ENCODE peak calls at places on chromosomes 3 and 15, in ten cellular contexts. W is stomach; O is Peyer's patch; S is aorta; B is body of pancreas; M is substantia nigra; P is left ventricle myocardium inferior; K is SK-N-SH; C is mammary epithelial cell; T is CD4-positive, alpha-beta T cell. V is an unnamed sample.

GRCh38 chr3:127613406-127613805 is 15.2 kb downstream of the MCM2 start:
- DNase-seq in W (peak), O (no peak), S (peak), B (peak), M (no peak), P (no peak), K (no peak), C (no peak), T (no peak), V (no peak)

GRCh38 chr15:83843511-83843910 is 189.6 kb downstream of the ADAMTSL3 start:
- DNase-seq in W (no peak), O (no peak), S (peak), B (no peak), M (no peak), P (peak), K (no peak), C (peak), T (no peak), V (no peak)

GRCh38 chr3:52372822-52373504 is 56.8 kb downstream of the DNAH1 start:
- DNase-seq in W (peak), O (peak), S (peak), B (no peak), M (no peak), P (peak), K (no peak), C (no peak), T (peak), V (no peak)

GRCh38 chr15:76533995-76534394 is 197.4 kb downstream of the ISL2 start:
- DNase-seq in W (no peak), O (no peak), S (no peak), B (no peak), M (no peak), P (no peak), K (no peak), C (no peak), T (no peak), V (no peak)

GRCh38 chr3:142118911-142119310 is 30.4 kb downstream of the TFDP2 start:
- DNase-seq in W (no peak), O (no peak), S (no peak), B (no peak), M (no peak), P (no peak), K (no peak), C (no peak), T (no peak), V (no peak)

GRCh38 chr3:153624310-153625030 is 462.4 kb downstream of the RAP2B start:
- DNase-seq in W (no peak), O (no peak), S (no peak), B (no peak), M (no peak), P (no peak), K (no peak), C (no peak), T (peak), V (no peak)

GRCh38 chr3:118436863-118437262 is 597.8 kb downstream of the IGSF11 start:
- DNase-seq in W (no peak), O (no peak), S (no peak), B (no peak), M (no peak), P (no peak), K (peak), C (no peak), T (no peak), V (no peak)

GRCh38 chr3:35651456-35651855 is 12.1 kb downstream of the ARPP21 start:
- DNase-seq in W (no peak), O (no peak), S (no peak), B (no peak), M (no peak), P (no peak), K (no peak), C (no peak), T (no peak), V (no peak)

GRCh38 chr15:27509014-27509413 is 538.0 kb downstream of the GABRG3 start:
- DNase-seq in W (no peak), O (no peak), S (no peak), B (no peak), M (no peak), P (no peak), K (no peak), C (no peak), T (no peak), V (no peak)

GRCh38 chr3:127152676-127153505 is 40.0 kb upstream of the PRR23E start:
- DNase-seq in W (peak), O (no peak), S (peak), B (no peak), M (no peak), P (no peak), K (no peak), C (no peak), T (no peak), V (no peak)

GRCh38 chr3:127739347-127740135 is 66.8 kb downstream of the ABTB1 start:
- DNase-seq in W (no peak), O (no peak), S (no peak), B (no peak), M (no peak), P (no peak), K (no peak), C (no peak), T (no peak), V (no peak)

GRCh38 chr3:7489417-7489816 is 628.5 kb downstream of the GRM7 start:
- DNase-seq in W (no peak), O (no peak), S (no peak), B (no peak), M (no peak), P (no peak), K (no peak), C (peak), T (no peak), V (peak)

GRCh38 chr3:58507356-58508062 is 15.6 kb downstream of the KCTD6 start:
- DNase-seq in W (no peak), O (no peak), S (no peak), B (no peak), M (no peak), P (no peak), K (no peak), C (no peak), T (no peak), V (no peak)

GRCh38 chr15:33242669-33243191 is 48.2 kb upstream of the FMN1 start:
- DNase-seq in W (no peak), O (no peak), S (no peak), B (no peak), M (no peak), P (no peak), K (peak), C (peak), T (no peak), V (peak)

GRCh38 chr3:40930772-40931171 is 268.5 kb upstream of the CTNNB1 start:
- DNase-seq in W (no peak), O (no peak), S (no peak), B (peak), M (no peak), P (no peak), K (no peak), C (no peak), T (no peak), V (no peak)

GRCh38 chr3:177945999-177946398 is 590.2 kb upstream of the KCNMB2 start:
- DNase-seq in W (no peak), O (no peak), S (no peak), B (no peak), M (no peak), P (no peak), K (no peak), C (no peak), T (no peak), V (no peak)

GRCh38 chr15:57872281-57873010 is 165.9 kb downstream of the POLR2M start:
- DNase-seq in W (no peak), O (no peak), S (no peak), B (no peak), M (no peak), P (no peak), K (no peak), C (no peak), T (no peak), V (no peak)

GRCh38 chr3:126934149-126934548 is 48.8 kb upstream of the PLXNA1 start:
- DNase-seq in W (no peak), O (no peak), S (peak), B (no peak), M (no peak), P (no peak), K (peak), C (no peak), T (no peak), V (no peak)

GRCh38 chr15:82851331-82851850 is 42.0 kb downstream of the WHAMM start:
- DNase-seq in W (peak), O (peak), S (no peak), B (no peak), M (no peak), P (no peak), K (no peak), C (no peak), T (no peak), V (no peak)

GRCh38 chr3:78495326-78495725 is 1272.5 kb downstream of the ROBO1 start:
- DNase-seq in W (no peak), O (no peak), S (no peak), B (no peak), M (no peak), P (no peak), K (no peak), C (no peak), T (no peak), V (no peak)

GRCh38 chr3:53705774-53706173 is 140.4 kb downstream of the CHDH start:
- DNase-seq in W (no peak), O (no peak), S (no peak), B (no peak), M (no peak), P (no peak), K (no peak), C (no peak), T (no peak), V (no peak)

GRCh38 chr3:123188058-123188457 is 13.7 kb upstream of the SEC22A start:
- DNase-seq in W (no peak), O (no peak), S (no peak), B (no peak), M (no peak), P (no peak), K (no peak), C (no peak), T (no peak), V (no peak)

GRCh38 chr3:141294848-141295247 is 63.2 kb downstream of the PXYLP1 start:
- DNase-seq in W (no peak), O (no peak), S (no peak), B (no peak), M (no peak), P (no peak), K (no peak), C (peak), T (no peak), V (peak)

GRCh38 chr15:32884136-32884535 is 166.3 kb downstream of the GREM1 start:
- DNase-seq in W (no peak), O (no peak), S (no peak), B (no peak), M (no peak), P (no peak), K (no peak), C (no peak), T (no peak), V (no peak)

GRCh38 chr15:38069001-38069400 is 134.6 kb downstream of the TMCO5A start:
- DNase-seq in W (peak), O (no peak), S (no peak), B (no peak), M (no peak), P (no peak), K (peak), C (peak), T (no peak), V (peak)

GRCh38 chr3:172698650-172699049 is 12.2 kb downstream of the NCEH1 start:
- DNase-seq in W (no peak), O (no peak), S (no peak), B (peak), M (no peak), P (no peak), K (no peak), C (no peak), T (no peak), V (no peak)

GRCh38 chr15:71314956-71315537 is 199.8 kb downstream of the THSD4 start:
- DNase-seq in W (no peak), O (no peak), S (no peak), B (no peak), M (no peak), P (no peak), K (no peak), C (no peak), T (no peak), V (no peak)

GRCh38 chr3:62117903-62118548 is 255.3 kb downstream of the FEZF2 start:
- DNase-seq in W (no peak), O (no peak), S (no peak), B (no peak), M (no peak), P (no peak), K (no peak), C (no peak), T (no peak), V (no peak)

GRCh38 chr3:84965141-84965540 is 6.4 kb downstream of the CADM2 start:
- DNase-seq in W (no peak), O (no peak), S (no peak), B (no peak), M (no peak), P (no peak), K (peak), C (no peak), T (no peak), V (no peak)

DNA sequence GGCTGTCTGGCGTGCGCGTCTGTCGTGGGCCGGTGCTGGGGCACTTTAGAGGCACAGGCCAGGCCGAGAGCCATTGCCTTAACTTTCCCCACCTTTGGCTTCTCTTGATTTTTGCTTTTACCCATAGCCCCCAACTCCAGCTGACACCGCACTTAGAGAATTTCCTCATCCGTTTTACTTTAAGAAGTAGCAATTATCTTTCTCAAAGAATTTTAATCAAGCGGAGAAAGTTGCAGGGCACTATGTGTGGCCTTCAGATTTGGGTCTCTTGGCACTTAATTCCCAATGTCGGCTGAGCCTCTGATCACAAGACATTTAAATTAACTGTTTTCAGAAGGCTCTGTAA is 1.2 kb downstream of the ALDH1A3 start:
- DNase-seq in W (no peak), O (no peak), S (no peak), B (no peak), M (no peak), P (no peak), K (no peak), C (no peak), T (no peak), V (no peak)
- H3K27ac ChIP-seq in W (no peak), O (peak), S (no peak), B (no peak), M (no peak), P (no peak), K (no peak), C (peak), T (no peak), V (peak)

DNA sequence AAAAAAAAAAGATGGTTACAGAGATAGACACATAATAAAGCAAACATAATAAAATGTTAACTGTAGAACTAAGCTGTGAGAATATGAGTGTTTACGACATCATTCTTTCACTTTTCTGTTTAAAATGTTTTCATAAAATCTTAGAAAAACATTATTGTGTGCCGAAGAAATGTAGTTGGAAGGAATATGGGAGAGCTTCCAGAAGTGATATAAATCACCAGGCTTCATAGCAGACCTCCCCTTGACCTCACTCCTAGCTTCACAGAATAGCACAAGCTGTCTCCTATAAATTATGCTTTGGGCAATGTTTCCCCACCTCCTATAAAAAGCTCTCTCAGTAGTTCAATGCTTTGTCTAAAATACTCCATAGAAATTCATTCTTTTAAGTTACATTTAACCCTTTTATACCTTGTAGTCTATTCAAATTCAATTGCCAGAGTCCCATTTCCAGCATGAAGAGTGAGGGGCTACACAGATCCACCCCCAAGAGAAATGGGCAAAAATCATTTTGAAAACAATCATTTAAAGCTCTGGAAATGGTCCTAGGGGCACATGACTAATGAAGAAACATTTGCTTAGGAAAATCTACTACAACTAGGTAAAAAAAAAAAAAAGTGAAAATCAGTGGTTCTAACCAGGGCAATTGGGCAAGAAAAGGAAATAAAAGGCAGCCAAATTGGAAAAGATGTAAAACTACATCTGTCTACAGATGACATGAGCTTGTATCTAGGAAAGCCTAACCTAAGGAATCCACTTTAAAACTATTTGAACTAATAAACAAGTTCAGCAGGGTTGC is 9.6 kb downstream of the IMPG2 start:
- DNase-seq in W (no peak), O (no peak), S (no peak), B (no peak), M (no peak), P (no peak), K (no peak), C (no peak), T (no peak), V (no peak)
- H3K27ac ChIP-seq in W (no peak), O (no peak), S (no peak), B (no peak), M (no peak), P (no peak), K (peak), C (no peak), T (no peak), V (no peak)

GRCh38 chr3:157131861-157132260 is 28.1 kb downstream of the CCNL1 start:
- DNase-seq in W (no peak), O (no peak), S (no peak), B (no peak), M (no peak), P (no peak), K (no peak), C (peak), T (no peak), V (no peak)
- H3K27ac ChIP-seq in W (peak), O (no peak), S (no peak), B (peak), M (peak), P (no peak), K (no peak), C (peak), T (peak), V (peak)

DNA sequence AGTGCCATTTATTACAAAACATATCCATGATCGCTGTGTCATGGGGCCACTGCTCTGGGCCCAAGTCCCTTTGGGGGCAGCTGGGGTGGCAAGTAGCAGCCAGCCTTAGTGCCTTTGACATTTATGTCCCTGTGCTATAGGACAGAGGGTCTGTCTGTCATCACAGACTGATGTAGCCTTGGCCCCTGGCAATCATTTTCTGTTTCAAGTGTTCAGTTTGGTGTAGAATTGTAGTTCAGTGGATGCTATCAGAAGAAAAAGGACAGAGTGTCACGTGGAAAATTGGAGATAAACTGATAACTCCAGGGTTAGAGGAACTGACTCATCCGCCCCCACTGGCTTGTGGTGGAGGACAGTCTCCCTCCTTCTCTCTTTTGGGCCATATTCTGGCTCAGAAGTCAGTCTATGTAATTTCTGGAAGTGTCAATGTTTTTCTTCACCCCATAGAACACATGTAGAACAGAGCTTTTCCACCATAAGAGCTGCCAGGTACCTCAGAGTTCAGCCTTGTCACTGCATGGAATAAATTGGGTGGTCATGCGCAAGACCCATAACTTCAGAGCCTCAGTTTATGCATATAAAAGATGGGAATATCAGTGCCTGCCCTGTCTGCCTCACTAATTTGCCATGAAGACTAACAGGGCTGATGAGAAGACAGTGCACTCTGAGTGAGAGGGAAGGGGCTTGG is 4.5 kb upstream of the MRPS22 start:
- DNase-seq in W (no peak), O (no peak), S (no peak), B (no peak), M (no peak), P (no peak), K (no peak), C (no peak), T (no peak), V (no peak)
- H3K27ac ChIP-seq in W (no peak), O (no peak), S (no peak), B (no peak), M (no peak), P (no peak), K (no peak), C (no peak), T (no peak), V (no peak)

GRCh38 chr3:27533718-27534578 is 49.8 kb upstream of the SLC4A7 start:
- DNase-seq in W (peak), O (peak), S (peak), B (peak), M (no peak), P (peak), K (no peak), C (peak), T (peak), V (peak)
- H3K27ac ChIP-seq in W (peak), O (peak), S (peak), B (peak), M (no peak), P (peak), K (peak), C (peak), T (no peak), V (peak)

GRCh38 chr3:11282250-11283125 is 10.3 kb downstream of the ATG7 start:
- DNase-seq in W (no peak), O (no peak), S (no peak), B (peak), M (no peak), P (peak), K (no peak), C (no peak), T (no peak), V (no peak)
- H3K27ac ChIP-seq in W (no peak), O (peak), S (peak), B (peak), M (peak), P (peak), K (no peak), C (no peak), T (peak), V (no peak)

GRCh38 chr15:63794271-63794670 is 39.5 kb downstream of the HERC1 start:
- DNase-seq in W (no peak), O (no peak), S (no peak), B (no peak), M (no peak), P (no peak), K (no peak), C (no peak), T (no peak), V (no peak)

GRCh38 chr15:63797103-63797502 is 36.6 kb downstream of the HERC1 start:
- DNase-seq in W (no peak), O (no peak), S (no peak), B (no peak), M (no peak), P (no peak), K (no peak), C (no peak), T (no peak), V (no peak)

GRCh38 chr15:63793046-63793483 is 40.7 kb downstream of the HERC1 start:
- DNase-seq in W (no peak), O (no peak), S (no peak), B (no peak), M (no peak), P (no peak), K (no peak), C (no peak), T (no peak), V (no peak)

GRCh38 chr15:63791236-63791635 is 42.5 kb downstream of the HERC1 start:
- DNase-seq in W (no peak), O (no peak), S (no peak), B (no peak), M (no peak), P (no peak), K (no peak), C (no peak), T (no peak), V (no peak)

DNA sequence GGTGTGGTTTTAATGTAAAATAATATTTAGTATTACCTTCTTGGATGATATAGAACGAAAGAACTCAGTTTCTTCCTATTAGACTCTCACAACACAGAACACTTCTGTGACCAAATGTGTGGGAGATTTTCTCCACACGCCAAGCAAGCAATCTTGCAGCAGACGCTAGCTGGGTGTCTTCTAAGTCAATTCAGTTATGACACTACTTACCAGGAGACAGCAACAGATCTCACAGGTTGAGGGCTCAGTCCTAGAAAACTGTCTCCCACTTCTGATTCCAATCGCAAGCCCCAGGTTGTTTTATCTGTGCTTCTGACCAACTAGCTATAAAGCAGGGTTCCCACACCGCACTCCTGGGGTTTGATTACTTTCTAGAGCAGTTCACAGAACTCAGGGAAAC is 41.2 kb downstream of the HERC1 start:
- DNase-seq in W (no peak), O (no peak), S (no peak), B (no peak), M (no peak), P (no peak), K (no peak), C (no peak), T (no peak), V (no peak)
- H3K27ac ChIP-seq in W (no peak), O (no peak), S (no peak), B (no peak), M (no peak), P (peak), K (no peak), C (no peak), T (no peak), V (no peak)

GRCh38 chr3:30660128-30660525 is 53.7 kb downstream of the TGFBR2 start:
- DNase-seq in W (no peak), O (no peak), S (no peak), B (no peak), M (no peak), P (no peak), K (no peak), C (no peak), T (no peak), V (no peak)
- H3K27ac ChIP-seq in W (no peak), O (peak), S (peak), B (peak), M (no peak), P (peak), K (peak), C (peak), T (peak), V (peak)

V was measured in epithelial cell of prostate.